ENCODE peak calls at places on chromosome 20, in five cellular contexts. One of them, this sample, is unnamed.

GRCh38 chr20:63941282-63942060 is 14.7 kb downstream of the UCKL1 start:
- DNase-seq in neural progenitor cell: peak; percentile 63
- DNase-seq in BE2C: no peak
- DNase-seq in adrenal gland: peak; percentile 50
- DNase-seq in upper lobe of right lung: peak; percentile 90
- DNase-seq in this sample: no peak

GRCh38 chr20:3980260-3981131 is 34.9 kb downstream of the RNF24 start:
- DNase-seq in upper lobe of right lung: no peak
- DNase-seq in BE2C: peak; percentile 31
- DNase-seq in adrenal gland: peak; percentile 66
- DNase-seq in neural progenitor cell: no peak
- DNase-seq in this sample: no peak

GRCh38 chr20:25283221-25283951 is 35.5 kb downstream of the PYGB start:
- DNase-seq in BE2C: peak; percentile 8
- DNase-seq in upper lobe of right lung: peak; percentile 61
- DNase-seq in adrenal gland: peak; percentile 2
- DNase-seq in neural progenitor cell: no peak
- DNase-seq in this sample: no peak

GRCh38 chr20:61556116-61556515 is 304.1 kb downstream of the CDH4 start:
- DNase-seq in BE2C: no peak
- DNase-seq in adrenal gland: no peak
- DNase-seq in neural progenitor cell: no peak
- DNase-seq in upper lobe of right lung: no peak
- DNase-seq in this sample: no peak

GRCh38 chr20:61690993-61691840 is 374.5 kb downstream of the TAF4 start:
- DNase-seq in neural progenitor cell: no peak
- DNase-seq in adrenal gland: no peak
- DNase-seq in upper lobe of right lung: no peak
- DNase-seq in BE2C: no peak
- DNase-seq in this sample: no peak

GRCh38 chr20:64121586-64121985 is 14.2 kb upstream of the NPBWR2 start:
- DNase-seq in BE2C: no peak
- DNase-seq in upper lobe of right lung: peak; percentile 23
- DNase-seq in neural progenitor cell: no peak
- DNase-seq in adrenal gland: no peak
- DNase-seq in this sample: no peak

GRCh38 chr20:64025826-64026412 is 10.1 kb upstream of the C20orf204 start:
- DNase-seq in neural progenitor cell: no peak
- DNase-seq in adrenal gland: no peak
- DNase-seq in upper lobe of right lung: no peak
- DNase-seq in BE2C: no peak
- DNase-seq in this sample: no peak

GRCh38 chr20:53582574-53583351 is 10.9 kb downstream of the ZNF217 start:
- DNase-seq in neural progenitor cell: peak; percentile 39
- DNase-seq in BE2C: peak; percentile 55
- DNase-seq in upper lobe of right lung: no peak
- DNase-seq in adrenal gland: peak; percentile 49
- DNase-seq in this sample: no peak

GRCh38 chr20:61251529-61252393 is at the start of gene CDH4:
- DNase-seq in BE2C: no peak
- DNase-seq in upper lobe of right lung: no peak
- DNase-seq in neural progenitor cell: peak; percentile 84
- DNase-seq in adrenal gland: no peak
- DNase-seq in this sample: no peak

GRCh38 chr20:60749804-60750602 is 502.1 kb upstream of the CDH4 start:
- DNase-seq in upper lobe of right lung: no peak
- DNase-seq in BE2C: no peak
- DNase-seq in adrenal gland: no peak
- DNase-seq in neural progenitor cell: no peak
- DNase-seq in this sample: no peak

GRCh38 chr20:50844430-50845100 is 49.7 kb downstream of the BCAS4 start:
- DNase-seq in adrenal gland: no peak
- DNase-seq in neural progenitor cell: no peak
- DNase-seq in BE2C: no peak
- DNase-seq in upper lobe of right lung: no peak
- DNase-seq in this sample: peak; percentile 84

GRCh38 chr20:10558635-10559187 is 115.1 kb downstream of the JAG1 start:
- DNase-seq in BE2C: no peak
- DNase-seq in upper lobe of right lung: no peak
- DNase-seq in adrenal gland: no peak
- DNase-seq in neural progenitor cell: no peak
- DNase-seq in this sample: no peak

GRCh38 chr20:31476313-31476623 is 1.2 kb downstream of the REM1 start:
- DNase-seq in adrenal gland: no peak
- DNase-seq in upper lobe of right lung: no peak
- DNase-seq in BE2C: no peak
- DNase-seq in neural progenitor cell: no peak
- DNase-seq in this sample: no peak
- H3K9me3 ChIP-seq in adrenal gland: no peaks in the 10 kb centered on the region
- H3K9me3 ChIP-seq in upper lobe of right lung: no peaks in the 10 kb centered on the region
- H3K9me3 ChIP-seq in BE2C: no peaks in the 10 kb centered on the region
- H3K9me3 ChIP-seq in neural progenitor cell: peaks cover 6% of the 10 kb centered on the region
- H3K9me3 ChIP-seq in this sample: no peaks in the 10 kb centered on the region

GRCh38 chr20:17910828-17911294 is 57.7 kb downstream of the SNX5 start:
- DNase-seq in BE2C: no peak
- DNase-seq in neural progenitor cell: no peak
- DNase-seq in adrenal gland: peak; percentile 53
- DNase-seq in upper lobe of right lung: no peak
- DNase-seq in this sample: no peak
- TF ChIP-seq CTCF in BE2C: no peak
- TF ChIP-seq CTCF in neural progenitor cell: no peak
- TF ChIP-seq CTCF in adrenal gland: no peak
- TF ChIP-seq CTCF in upper lobe of right lung: no peak
- TF ChIP-seq CTCF in this sample: no peak

GRCh38 chr20:47931002-47931401 is 145.7 kb upstream of the SULF2 start:
- DNase-seq in BE2C: no peak
- DNase-seq in adrenal gland: no peak
- DNase-seq in upper lobe of right lung: no peak
- DNase-seq in neural progenitor cell: no peak
- DNase-seq in this sample: no peak
- H3K4me1 ChIP-seq in BE2C: peaks cover 5% of the 10 kb centered on the region
- H3K4me1 ChIP-seq in adrenal gland: no peaks in the 10 kb centered on the region
- H3K4me1 ChIP-seq in upper lobe of right lung: no peaks in the 10 kb centered on the region
- H3K4me1 ChIP-seq in neural progenitor cell: no peaks in the 10 kb centered on the region
- H3K4me1 ChIP-seq in this sample: no peaks in the 10 kb centered on the region

GRCh38 chr20:56257604-56258003 is 9.1 kb downstream of the MC3R start:
- DNase-seq in upper lobe of right lung: no peak
- DNase-seq in neural progenitor cell: no peak
- DNase-seq in adrenal gland: no peak
- DNase-seq in BE2C: no peak
- DNase-seq in this sample: no peak

DNA sequence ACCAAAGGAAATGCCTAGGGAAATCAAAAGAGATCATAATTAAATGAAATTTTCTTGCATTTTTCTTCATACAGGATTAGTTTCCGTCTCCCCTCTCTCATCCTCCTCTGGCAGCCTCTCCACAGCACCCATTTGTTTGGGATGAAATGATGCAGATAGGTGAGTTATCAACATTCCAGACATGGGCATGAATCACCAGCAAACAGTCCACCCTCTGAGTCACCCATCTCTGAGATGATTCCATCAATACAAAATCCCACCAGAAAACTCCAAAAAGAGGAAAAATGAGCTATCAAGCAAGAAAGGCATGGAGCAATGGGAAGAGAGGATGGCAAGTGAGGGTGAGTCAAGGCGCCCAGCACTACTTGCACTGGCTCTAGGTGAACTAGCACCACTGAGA is 11.4 kb downstream of the MC3R start:
- DNase-seq in neural progenitor cell: no peak
- DNase-seq in adrenal gland: no peak
- DNase-seq in BE2C: no peak
- DNase-seq in upper lobe of right lung: no peak
- DNase-seq in this sample: no peak
- H3K9me3 ChIP-seq in neural progenitor cell: no peaks in the 10 kb centered on the region
- H3K9me3 ChIP-seq in adrenal gland: no peaks in the 10 kb centered on the region
- H3K9me3 ChIP-seq in BE2C: no peaks in the 10 kb centered on the region
- H3K9me3 ChIP-seq in upper lobe of right lung: no peaks in the 10 kb centered on the region
- H3K9me3 ChIP-seq in this sample: no peaks in the 10 kb centered on the region

DNA sequence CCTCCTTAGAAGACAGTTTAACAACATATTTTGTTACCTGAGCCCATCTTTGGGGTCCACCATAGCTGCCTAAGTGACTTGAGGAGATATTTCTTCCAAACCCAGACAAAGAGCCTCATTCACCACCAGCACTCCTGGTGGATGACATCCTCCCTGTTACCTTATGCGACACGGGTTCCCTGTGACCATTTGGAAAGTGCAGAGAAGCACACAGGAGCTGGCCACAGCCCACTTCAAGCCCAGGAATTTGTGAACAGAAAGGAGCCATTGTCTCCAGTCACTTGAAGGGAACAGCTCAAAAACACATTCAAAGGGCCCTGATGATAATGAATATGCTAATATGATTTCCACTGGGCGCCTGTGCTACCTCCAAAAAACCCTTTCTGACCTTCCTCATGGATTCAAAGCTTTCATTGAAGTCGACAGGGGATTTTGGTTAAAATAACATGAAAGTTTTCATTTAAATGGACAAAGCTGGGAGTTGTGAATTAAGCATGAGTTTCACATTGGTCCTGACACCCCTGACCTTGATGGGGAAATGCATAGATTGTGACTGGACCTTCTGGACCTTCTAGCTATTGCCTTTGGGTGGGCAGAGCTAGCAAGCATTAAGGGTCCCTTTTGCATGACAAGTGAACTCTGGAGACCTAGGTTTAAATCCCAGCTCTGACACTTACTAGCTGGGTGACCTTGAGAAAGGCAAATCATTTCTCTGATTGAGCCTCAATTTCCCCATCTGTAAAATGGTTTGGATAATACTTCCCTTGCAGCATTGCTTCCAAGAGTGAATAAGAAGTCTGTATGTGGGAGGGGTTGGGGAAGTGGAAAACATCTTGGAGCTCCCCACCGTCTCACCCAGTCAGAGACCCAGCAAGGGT is 83.3 kb upstream of the SIRPA start:
- DNase-seq in upper lobe of right lung: no peak
- DNase-seq in adrenal gland: no peak
- DNase-seq in BE2C: no peak
- DNase-seq in neural progenitor cell: peak; percentile 69
- DNase-seq in this sample: no peak
- TF ChIP-seq CTCF in upper lobe of right lung: no peak
- TF ChIP-seq CTCF in adrenal gland: no peak
- TF ChIP-seq CTCF in BE2C: no peak
- TF ChIP-seq CTCF in neural progenitor cell: no peak
- TF ChIP-seq CTCF in this sample: no peak

GRCh38 chr20:33336375-33336774 is 53.4 kb downstream of the BPIFB1 start:
- DNase-seq in BE2C: no peak
- DNase-seq in adrenal gland: no peak
- DNase-seq in neural progenitor cell: no peak
- DNase-seq in upper lobe of right lung: no peak
- DNase-seq in this sample: no peak

GRCh38 chr20:33333616-33334015 is 50.6 kb downstream of the BPIFB1 start:
- DNase-seq in adrenal gland: no peak
- DNase-seq in upper lobe of right lung: no peak
- DNase-seq in BE2C: no peak
- DNase-seq in neural progenitor cell: no peak
- DNase-seq in this sample: no peak

GRCh38 chr20:33334111-33334510 is 51.1 kb downstream of the BPIFB1 start:
- DNase-seq in neural progenitor cell: no peak
- DNase-seq in upper lobe of right lung: no peak
- DNase-seq in adrenal gland: no peak
- DNase-seq in BE2C: no peak
- DNase-seq in this sample: no peak

GRCh38 chr20:33337119-33337518 is 54.1 kb downstream of the BPIFB1 start:
- DNase-seq in neural progenitor cell: no peak
- DNase-seq in adrenal gland: no peak
- DNase-seq in BE2C: no peak
- DNase-seq in upper lobe of right lung: no peak
- DNase-seq in this sample: no peak

GRCh38 chr20:33332905-33333456 is 50.0 kb downstream of the BPIFB1 start:
- DNase-seq in adrenal gland: no peak
- DNase-seq in neural progenitor cell: no peak
- DNase-seq in upper lobe of right lung: no peak
- DNase-seq in BE2C: no peak
- DNase-seq in this sample: no peak
- H3K4me1 ChIP-seq in adrenal gland: no peaks in the 10 kb centered on the region
- H3K4me1 ChIP-seq in neural progenitor cell: peaks cover 8% of the 10 kb centered on the region
- H3K4me1 ChIP-seq in upper lobe of right lung: no peaks in the 10 kb centered on the region
- H3K4me1 ChIP-seq in BE2C: no peaks in the 10 kb centered on the region
- H3K4me1 ChIP-seq in this sample: no peaks in the 10 kb centered on the region

GRCh38 chr20:12130781-12131180 is 213.1 kb downstream of the BTBD3 start:
- DNase-seq in neural progenitor cell: no peak
- DNase-seq in adrenal gland: no peak
- DNase-seq in BE2C: no peak
- DNase-seq in upper lobe of right lung: no peak
- DNase-seq in this sample: no peak
- H3K9me3 ChIP-seq in neural progenitor cell: no peaks in the 10 kb centered on the region
- H3K9me3 ChIP-seq in adrenal gland: no peaks in the 10 kb centered on the region
- H3K9me3 ChIP-seq in BE2C: no peaks in the 10 kb centered on the region
- H3K9me3 ChIP-seq in upper lobe of right lung: no peaks in the 10 kb centered on the region
- H3K9me3 ChIP-seq in this sample: no peaks in the 10 kb centered on the region